ENCODE peak calls at places on chromosomes 7 and 10, in nine cellular contexts. D is OCI-LY7, Y is fibroblast of lung, T is heart right ventricle, F is GM12864, H is sigmoid colon, X is RWPE2, K is brain microvascular endothelial cell, U is tibial artery. B is an unnamed sample.

GRCh38 chr7:38051311-38051710 is 126.7 kb upstream of the STARD3NL start:
- DNase-seq in X (no peak), T (no peak), U (no peak), H (no peak), K (no peak), Y (no peak), F (no peak), D (no peak), B (no peak)

GRCh38 chr7:121113288-121113687 is 124.8 kb downstream of the CPED1 start:
- DNase-seq in D (no peak), U (no peak), F (no peak), X (no peak), T (no peak), K (peak), H (no peak), Y (no peak), B (peak)

GRCh38 chr10:58695022-58695421 is 182.3 kb downstream of the BICC1 start:
- DNase-seq in T (no peak), K (no peak), Y (no peak), F (no peak), H (no peak), U (no peak), X (no peak), D (no peak), B (no peak)

GRCh38 chr7:7443951-7444350 is 91.7 kb downstream of the COL28A1 start:
- DNase-seq in T (no peak), X (no peak), D (no peak), H (no peak), U (no peak), F (no peak), K (no peak), Y (no peak), B (peak)

GRCh38 chr10:51718804-51719291 is 19.5 kb upstream of the CSTF2T start:
- DNase-seq in Y (peak), D (no peak), F (no peak), K (peak), T (no peak), H (no peak), U (no peak), X (no peak), B (peak)

GRCh38 chr7:13336227-13336626 is 648.8 kb downstream of the ARL4A start:
- DNase-seq in X (no peak), D (no peak), K (no peak), H (no peak), U (no peak), Y (peak), T (no peak), F (no peak), B (peak)

GRCh38 chr10:5292196-5292735 is 72.5 kb upstream of the UCN3 start:
- DNase-seq in F (no peak), X (no peak), U (no peak), K (no peak), D (peak), H (no peak), T (no peak), Y (no peak), B (no peak)

GRCh38 chr10:5585517-5586222 is 60.9 kb downstream of the CALML3 start:
- DNase-seq in D (no peak), K (no peak), Y (no peak), H (peak), U (peak), T (no peak), X (no peak), F (no peak), B (no peak)

GRCh38 chr10:86523348-86523747 is 1.8 kb upstream of the WAPL start:
- DNase-seq in D (peak), K (no peak), H (no peak), U (no peak), Y (no peak), X (no peak), F (no peak), T (no peak), B (peak)

GRCh38 chr7:39540320-39540719 is 25.9 kb upstream of the YAE1 start:
- DNase-seq in T (no peak), X (no peak), H (no peak), U (no peak), F (no peak), K (no peak), D (no peak), Y (no peak), B (no peak)

GRCh38 chr10:126964190-126964589 is 59.0 kb downstream of the DOCK1 start:
- DNase-seq in Y (no peak), H (no peak), U (no peak), F (no peak), T (no peak), X (no peak), D (no peak), K (no peak), B (no peak)
- H3K4me3 ChIP-seq in Y (no peak), H (no peak), U (no peak), F (no peak), T (no peak), X (no peak), D (no peak), K (no peak), B (no peak)

GRCh38 chr10:124629842-124630241 is 114.3 kb downstream of the FAM53B start:
- DNase-seq in D (no peak), K (no peak), H (no peak), Y (no peak), T (no peak), X (no peak), U (no peak), F (no peak), B (no peak)

GRCh38 chr10:124629410-124629809 is 114.8 kb downstream of the FAM53B start:
- DNase-seq in U (no peak), T (peak), F (no peak), H (no peak), K (no peak), D (no peak), X (no peak), Y (no peak), B (no peak)

GRCh38 chr10:124630551-124630950 is 113.6 kb downstream of the FAM53B start:
- DNase-seq in T (no peak), F (no peak), H (no peak), Y (no peak), U (no peak), D (no peak), X (no peak), K (no peak), B (no peak)

GRCh38 chr10:124632566-124632965 is 111.6 kb downstream of the FAM53B start:
- DNase-seq in U (no peak), T (no peak), X (no peak), K (no peak), H (no peak), Y (peak), D (no peak), F (no peak), B (no peak)

GRCh38 chr10:124632064-124632531 is 112.1 kb downstream of the FAM53B start:
- DNase-seq in H (no peak), D (no peak), U (no peak), Y (peak), F (no peak), T (peak), X (no peak), K (no peak), B (peak)
- TF ChIP-seq CTCF in H (no peak), D (peak), U (no peak), Y (peak), F (peak), T (peak), X (peak), K (peak), B (peak)

GRCh38 chr10:72186633-72187330 is 29.0 kb upstream of the ANAPC16 start:
- DNase-seq in H (peak), X (no peak), T (no peak), Y (peak), D (no peak), K (no peak), U (no peak), F (no peak), B (peak)

GRCh38 chr10:72184156-72184555 is 31.7 kb upstream of the ANAPC16 start:
- DNase-seq in T (no peak), D (no peak), K (no peak), U (no peak), F (no peak), X (no peak), H (no peak), Y (no peak), B (no peak)

DNA sequence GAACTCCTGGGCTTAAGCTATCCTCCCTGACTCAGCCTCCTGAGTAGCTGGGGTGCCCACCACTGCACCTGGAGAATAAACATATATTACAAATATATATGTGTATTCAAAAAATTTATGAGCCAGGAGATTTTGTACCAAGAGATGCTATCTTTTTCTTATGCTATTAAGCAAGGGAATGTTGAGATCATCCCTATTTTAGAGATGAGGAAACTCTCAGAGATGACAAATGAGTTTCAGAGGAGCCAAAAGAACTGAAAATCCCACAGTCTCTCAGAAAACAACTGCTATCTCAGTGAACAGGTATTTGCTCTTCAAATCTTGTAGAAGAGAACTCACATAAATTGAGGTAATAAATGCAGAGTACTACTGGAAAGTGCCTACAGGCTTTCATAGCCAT is 29.6 kb upstream of the ANAPC16 start:
- DNase-seq in F (no peak), D (no peak), U (no peak), H (no peak), X (no peak), T (no peak), Y (no peak), K (no peak), B (peak)
- H3K4me3 ChIP-seq in F (no peak), D (no peak), U (no peak), H (no peak), X (no peak), T (peak), Y (no peak), K (no peak), B (peak)

GRCh38 chr7:93092757-93093370 is 24.9 kb downstream of the SAMD9 start:
- DNase-seq in F (peak), U (no peak), X (no peak), H (no peak), Y (peak), D (peak), T (no peak), K (peak), B (peak)
- TF ChIP-seq CTCF in F (peak), U (no peak), X (peak), H (no peak), Y (peak), D (peak), T (no peak), K (peak), B (peak)

GRCh38 chr7:56063882-56064625 is at the start of gene SUMF2:
- DNase-seq in U (peak), K (peak), X (peak), F (peak), H (peak), D (peak), Y (peak), T (peak), B (peak)

GRCh38 chr7:56062382-56062781 is 1.7 kb upstream of the SUMF2 start:
- DNase-seq in H (no peak), U (no peak), K (peak), F (no peak), X (no peak), Y (peak), T (no peak), D (no peak), B (peak)

DNA sequence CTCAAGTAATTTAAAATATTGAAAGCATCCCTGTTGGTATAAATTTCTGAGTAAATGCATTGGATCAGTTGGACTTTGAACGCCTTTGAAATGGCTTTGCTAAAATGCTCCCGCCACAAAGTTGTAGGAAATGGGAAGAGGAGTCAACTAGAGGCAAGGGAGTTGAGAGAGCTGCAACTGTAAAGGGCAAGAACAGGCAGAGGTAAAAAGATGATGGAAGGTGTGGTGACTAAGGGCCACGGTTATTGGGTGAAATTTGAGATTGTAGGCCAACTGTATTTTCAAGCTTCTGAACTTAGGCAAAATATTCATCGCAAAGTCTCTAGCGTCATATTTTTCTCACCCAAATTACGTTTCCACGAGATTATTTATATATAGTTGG is 595 bp upstream of the SUMF2 start:
- DNase-seq in U (no peak), D (no peak), X (no peak), Y (no peak), K (no peak), H (no peak), T (no peak), F (no peak), B (no peak)
- H3K4me3 ChIP-seq in U (peak), D (peak), X (no peak), Y (peak), K (no peak), H (peak), T (peak), F (no peak), B (no peak)

DNA sequence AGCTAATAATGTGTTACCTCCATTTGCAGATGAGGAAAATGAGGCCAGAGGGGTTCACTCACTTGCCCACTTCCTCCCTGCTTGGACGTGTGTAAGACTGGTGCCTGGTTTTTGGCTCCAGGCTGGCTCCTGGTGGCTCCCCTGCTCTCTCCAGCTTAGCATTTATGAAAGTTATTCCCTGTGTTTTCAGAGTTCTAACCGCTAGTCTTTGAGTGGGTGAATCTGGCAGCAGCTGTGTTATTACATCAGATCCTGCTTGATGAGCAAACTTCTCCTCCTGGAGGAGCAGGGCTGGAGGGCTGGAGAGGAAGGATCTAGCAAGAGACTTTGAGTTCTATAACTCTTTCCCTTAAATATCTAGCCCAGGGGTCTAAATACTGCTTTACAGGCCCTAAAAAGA is 80.9 kb upstream of the AGBL3 start:
- DNase-seq in F (no peak), X (no peak), K (peak), U (peak), H (peak), D (no peak), Y (peak), T (no peak), B (peak)
- TF ChIP-seq CTCF in F (no peak), X (no peak), K (peak), U (peak), H (no peak), D (no peak), Y (peak), T (peak), B (peak)

B was measured in fibroblast of pulmonary artery.